ENCODE peak calls at places on chromosomes 3 and 15, in seven cellular contexts. A is fibroblast of the aortic adventitia, R is tibial artery, M is brain microvascular endothelial cell, V is astrocyte, Q is SK-N-SH, J is MM.1S. W is an unnamed sample.

GRCh38 chr15:96285306-96285705 is 45.2 kb upstream of the NR2F2 start:
- DNase-seq in A (peak; percentile 77), R (no peak), M (peak; percentile 99), V (peak; percentile 100), Q (no peak), J (no peak), W (peak; percentile 53)

GRCh38 chr15:69603369-69604049 is 150.9 kb downstream of the RPLP1 start:
- DNase-seq in A (no peak), R (no peak), M (no peak), V (no peak), Q (no peak), J (no peak), W (no peak)

GRCh38 chr15:82081904-82082810 is 36.3 kb upstream of the MEX3B start:
- DNase-seq in A (peak; percentile 62), R (no peak), M (peak; percentile 96), V (peak; percentile 97), Q (peak; percentile 43), J (no peak), W (peak; percentile 91)

GRCh38 chr15:33194704-33195261 is at the start of gene FMN1:
- DNase-seq in A (peak; percentile 83), R (peak; percentile 91), M (peak; percentile 95), V (peak; percentile 80), Q (peak; percentile 95), J (peak; percentile 93), W (peak; percentile 85)

GRCh38 chr3:82100378-82100777 is 338.9 kb upstream of the GBE1 start:
- DNase-seq in A (peak; percentile 51), R (no peak), M (peak; percentile 16), V (peak; percentile 77), Q (no peak), J (no peak), W (no peak)

GRCh38 chr3:53680026-53680425 is 166.2 kb downstream of the CHDH start:
- DNase-seq in A (no peak), R (no peak), M (no peak), V (no peak), Q (peak; percentile 79), J (no peak), W (no peak)

GRCh38 chr3:123449092-123449985 is 449 bp upstream of the ADCY5 start:
- DNase-seq in A (peak; percentile 3), R (no peak), M (no peak), V (no peak), Q (peak; percentile 91), J (peak; percentile 7), W (no peak)

GRCh38 chr15:73746883-73747282 is 6.3 kb downstream of the INSYN1 start:
- DNase-seq in A (no peak), R (no peak), M (no peak), V (no peak), Q (no peak), J (no peak), W (no peak)

GRCh38 chr15:88623061-88623460 is 1.9 kb downstream of the AEN start:
- DNase-seq in A (peak; percentile 66), R (no peak), M (peak; percentile 81), V (peak; percentile 81), Q (no peak), J (no peak), W (peak; percentile 87)

GRCh38 chr3:57731311-57731710 is 24.8 kb upstream of the SLMAP start:
- DNase-seq in A (no peak), R (no peak), M (no peak), V (peak; percentile 59), Q (no peak), J (no peak), W (peak; percentile 3)

GRCh38 chr3:186133980-186134379 is 25.1 kb upstream of the ETV5 start:
- DNase-seq in A (no peak), R (no peak), M (no peak), V (no peak), Q (no peak), J (no peak), W (no peak)

GRCh38 chr3:187361835-187362234 is 6.3 kb upstream of the RTP4 start:
- DNase-seq in A (no peak), R (no peak), M (no peak), V (no peak), Q (no peak), J (no peak), W (no peak)

GRCh38 chr3:69747511-69748248 is 8.4 kb downstream of the MITF start:
- DNase-seq in A (no peak), R (no peak), M (no peak), V (peak; percentile 8), Q (no peak), J (no peak), W (no peak)

GRCh38 chr15:48565560-48566482 is 79.7 kb downstream of the FBN1 start:
- DNase-seq in A (peak; percentile 97), R (no peak), M (peak; percentile 98), V (peak; percentile 83), Q (no peak), J (no peak), W (peak; percentile 85)

GRCh38 chr3:158384019-158384418 is 187.0 kb upstream of the MLF1 start:
- DNase-seq in A (no peak), R (no peak), M (no peak), V (no peak), Q (no peak), J (no peak), W (no peak)

GRCh38 chr3:111924283-111924682 is 54.5 kb upstream of the ABHD10 start:
- DNase-seq in A (peak; percentile 43), R (peak; percentile 75), M (no peak), V (no peak), Q (no peak), J (no peak), W (no peak)

GRCh38 chr3:112653881-112654300 is 12.9 kb upstream of the CCDC80 start:
- DNase-seq in A (peak; percentile 93), R (no peak), M (peak; percentile 97), V (peak; percentile 94), Q (no peak), J (no peak), W (peak; percentile 86)

DNA sequence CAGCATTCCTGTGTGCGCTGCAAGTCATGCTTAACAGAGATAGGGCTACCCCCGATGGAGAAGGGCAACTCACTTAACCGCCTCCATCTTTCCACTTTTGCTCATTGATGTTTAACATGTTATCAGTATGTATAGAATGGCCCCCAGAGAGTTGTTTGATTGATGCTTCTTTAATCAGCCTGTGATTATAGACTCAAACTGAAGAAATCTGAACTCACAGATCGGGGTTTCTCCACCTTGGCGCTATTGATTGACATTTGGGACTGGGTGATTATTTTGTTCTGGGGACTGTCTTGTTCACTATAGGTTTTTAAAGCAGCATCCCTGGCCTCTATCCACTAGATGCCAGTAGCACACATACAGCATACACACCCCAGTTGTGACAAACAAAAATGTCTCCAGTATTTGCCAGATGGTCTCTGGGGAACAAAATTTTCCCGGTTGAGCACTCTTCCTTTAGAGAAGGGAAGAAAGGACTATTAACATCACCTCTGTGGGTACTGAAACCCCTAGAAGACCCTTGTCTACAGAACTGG is 54.4 kb downstream of the LARS2 start:
- DNase-seq in A (no peak), R (no peak), M (no peak), V (no peak), Q (no peak), J (no peak), W (no peak)
- TF ChIP-seq CTCF in A (no peak), R (no peak), M (no peak), V (no peak), Q (no peak), J (no peak), W (no peak)

DNA sequence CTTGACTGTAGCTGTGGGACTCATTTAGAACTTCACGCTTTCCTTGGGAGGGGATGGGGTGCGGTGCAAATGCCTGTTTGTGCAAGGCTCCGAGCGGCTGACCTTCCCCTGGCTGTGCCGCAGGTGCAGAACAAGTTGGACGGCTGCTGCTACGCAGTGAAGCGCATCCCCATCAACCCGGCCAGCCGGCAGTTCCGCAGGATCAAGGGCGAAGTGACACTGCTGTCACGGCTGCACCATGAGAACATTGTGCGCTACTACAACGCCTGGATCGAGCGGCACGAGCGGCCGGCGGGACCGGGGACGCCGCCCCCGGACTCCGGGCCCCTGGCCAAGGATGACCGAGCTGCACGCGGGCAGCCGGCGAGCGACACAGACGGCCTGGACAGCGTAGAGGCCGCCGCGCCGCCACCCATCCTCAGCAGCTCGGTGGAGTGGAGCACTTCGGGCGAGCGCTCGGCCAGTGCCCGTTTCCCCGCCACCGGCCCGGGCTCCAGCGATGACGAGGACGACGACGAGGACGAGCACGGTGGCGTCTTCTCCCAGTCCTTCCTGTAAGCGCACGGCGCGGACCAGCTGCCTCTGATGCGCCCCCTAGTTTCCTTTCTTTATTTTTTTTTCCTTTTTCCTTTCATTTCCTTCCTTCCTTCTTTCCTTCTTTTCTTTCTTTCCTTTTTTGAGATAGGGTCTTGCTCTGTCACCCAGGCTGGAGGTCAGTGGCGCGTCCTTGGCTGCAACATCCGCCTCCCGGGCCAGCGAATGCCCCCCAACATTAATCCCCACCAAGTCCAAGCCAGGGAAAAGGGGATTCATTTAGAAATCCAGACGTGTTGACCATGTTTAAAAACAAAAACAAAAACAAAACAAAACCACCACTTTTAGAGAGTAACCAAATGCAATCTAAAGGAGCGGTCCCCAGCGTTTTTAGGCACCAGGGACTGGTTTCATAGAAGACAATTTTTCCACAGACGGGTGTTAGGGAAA is 42.7 kb downstream of the EIF2AK4 start:
- DNase-seq in A (peak; percentile 40), R (peak; percentile 64), M (peak; percentile 12), V (peak; percentile 53), Q (peak; percentile 89), J (no peak), W (peak; percentile 53)
- TF ChIP-seq CTCF in A (peak; percentile 38), R (peak; percentile 47), M (peak; percentile 76), V (peak; percentile 38), Q (peak; percentile 68), J (no peak), W (peak; percentile 80)

GRCh38 chr15:45710657-45711056 is 75.8 kb downstream of the SQOR start:
- DNase-seq in A (no peak), R (no peak), M (no peak), V (no peak), Q (no peak), J (no peak), W (no peak)

GRCh38 chr15:45719490-45719889 is 84.7 kb downstream of the SQOR start:
- DNase-seq in A (no peak), R (no peak), M (peak; percentile 70), V (no peak), Q (no peak), J (no peak), W (no peak)

GRCh38 chr15:45714501-45715488 is 80.0 kb downstream of the SQOR start:
- DNase-seq in A (peak; percentile 67), R (peak; percentile 56), M (peak; percentile 88), V (peak; percentile 6), Q (peak; percentile 56), J (peak; percentile 69), W (peak; percentile 65)

GRCh38 chr15:45720183-45720582 is 85.4 kb downstream of the SQOR start:
- DNase-seq in A (no peak), R (no peak), M (no peak), V (no peak), Q (no peak), J (no peak), W (no peak)

GRCh38 chr15:45715528-45715927 is 80.7 kb downstream of the SQOR start:
- DNase-seq in A (peak; percentile 30), R (no peak), M (no peak), V (no peak), Q (no peak), J (peak; percentile 25), W (peak; percentile 33)
- TF ChIP-seq CTCF in A (peak; percentile 59), R (no peak), M (peak; percentile 48), V (no peak), Q (peak; percentile 29), J (peak; percentile 34), W (peak; percentile 62)

DNA sequence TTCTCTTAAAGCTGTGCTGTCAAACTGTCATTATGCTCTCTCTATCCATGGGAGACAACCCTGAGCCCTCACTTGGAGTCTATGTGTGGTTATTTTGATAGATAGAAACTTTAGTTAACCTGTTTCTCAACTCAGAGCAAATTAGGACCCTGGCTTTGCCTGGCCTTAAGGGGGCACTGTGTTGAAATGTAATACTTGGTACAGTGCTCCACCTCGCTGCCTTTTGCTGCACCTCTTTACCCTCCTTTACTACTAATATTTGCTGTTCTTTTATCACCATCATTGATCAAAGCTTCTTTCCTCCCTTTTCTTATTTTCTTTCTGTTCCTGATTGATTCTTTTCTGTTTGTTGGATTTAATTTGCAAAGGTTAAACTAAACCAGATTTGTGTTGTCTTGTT is 34.3 kb downstream of the STT3B start:
- DNase-seq in A (no peak), R (no peak), M (no peak), V (no peak), Q (peak; percentile 15), J (no peak), W (peak; percentile 1)
- TF ChIP-seq CTCF in A (no peak), R (no peak), M (peak; percentile 69), V (peak; percentile 37), Q (peak; percentile 41), J (peak; percentile 39), W (peak; percentile 72)

W was measured in HFFc6.